ENCODE peak calls at places on chromosomes 12 and 14, in five cellular contexts. F, K, S, V and P are unnamed samples.
A peak's percentile ranks its signal among the peaks of the same experiment; 100 is the strongest.

GRCh38 chr12:22234561-22234960 is 99.9 kb downstream of the ST8SIA1 start:
- DNase-seq in S (no peak), V (peak; percentile 51), F (peak; percentile 86), K (no peak), P (no peak)

GRCh38 chr12:67517181-67517887 is 131.2 kb upstream of the DYRK2 start:
- DNase-seq in S (no peak), V (no peak), K (no peak), F (peak; percentile 68), P (no peak)

GRCh38 chr12:9319044-9319841 is 111.0 kb upstream of the PZP start:
- DNase-seq in F (no peak), K (peak; percentile 28), S (no peak), V (no peak), P (peak; percentile 20)

GRCh38 chr12:59370933-59371332 is 224.9 kb upstream of the SLC16A7 start:
- DNase-seq in K (no peak), V (no peak), S (no peak), F (no peak), P (no peak)

GRCh38 chr12:104721065-104721458 is 237.0 kb downstream of the SLC41A2 start:
- DNase-seq in S (no peak), K (no peak), V (no peak), F (no peak), P (no peak)

GRCh38 chr12:1575287-1575798 is 19.0 kb downstream of the FBXL14 start:
- DNase-seq in S (no peak), F (peak; percentile 41), V (no peak), K (no peak), P (no peak)

GRCh38 chr14:25001096-25001982 is 48.6 kb downstream of the STXBP6 start:
- DNase-seq in K (no peak), V (no peak), S (no peak), F (peak; percentile 61), P (no peak)

GRCh38 chr14:78029471-78030372 is 140.5 kb upstream of the NRXN3 start:
- DNase-seq in K (no peak), S (no peak), F (peak; percentile 8), V (no peak), P (no peak)

GRCh38 chr12:4997939-4998338 is 45.7 kb upstream of the KCNA5 start:
- DNase-seq in S (no peak), F (peak; percentile 94), V (peak; percentile 86), K (no peak), P (no peak)

GRCh38 chr12:6919588-6919987 is 5.2 kb downstream of the ENO2 start:
- DNase-seq in K (no peak), S (no peak), F (no peak), V (no peak), P (no peak)

GRCh38 chr14:102683399-102684275 is 91.2 kb downstream of the RCOR1 start:
- DNase-seq in V (no peak), F (no peak), S (no peak), K (no peak), P (no peak)

GRCh38 chr12:11879306-11879705 is 191.4 kb upstream of the BCL2L14 start:
- DNase-seq in K (no peak), F (no peak), S (no peak), V (peak; percentile 28), P (no peak)

GRCh38 chr14:105424861-105425260 is 5.2 kb downstream of the MTA1 start:
- DNase-seq in K (no peak), F (no peak), S (no peak), V (no peak), P (no peak)

GRCh38 chr12:47824198-47824597 is 4.5 kb upstream of the HDAC7 start:
- DNase-seq in S (peak; percentile 71), K (peak; percentile 55), F (no peak), V (no peak), P (no peak)

GRCh38 chr12:7403466-7403865 is 40.5 kb downstream of the CD163L1 start:
- DNase-seq in S (no peak), K (no peak), F (no peak), V (no peak), P (no peak)

GRCh38 chr14:61564623-61565091 is 130.7 kb upstream of the HIF1A start:
- DNase-seq in K (no peak), V (peak; percentile 86), F (peak; percentile 96), S (no peak), P (no peak)

GRCh38 chr14:23141706-23142467 is 22.8 kb upstream of the CEBPE start:
- DNase-seq in V (no peak), S (no peak), F (peak; percentile 92), K (no peak), P (no peak)

DNA sequence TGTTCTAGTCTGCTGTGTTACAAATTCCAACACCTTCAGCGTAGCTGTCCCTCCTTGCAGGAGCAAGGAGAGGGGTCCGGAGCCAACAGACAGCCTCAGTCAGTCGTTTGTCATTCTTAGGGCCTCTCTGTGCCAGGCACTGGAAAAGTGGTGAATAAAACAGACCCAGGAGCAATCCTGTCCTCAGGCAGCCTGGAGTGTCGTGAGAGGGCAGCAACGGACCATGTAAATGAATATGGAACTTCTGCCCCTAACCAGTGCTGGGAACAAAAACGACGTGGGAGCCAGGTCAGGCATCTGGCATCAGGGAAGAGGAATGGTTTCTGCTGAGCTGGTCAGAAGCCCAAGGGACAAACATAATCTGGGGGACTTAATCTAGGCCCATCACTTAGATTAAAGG is 64.8 kb upstream of the PSMC1 start:
- DNase-seq in S (no peak), K (no peak), F (no peak), V (no peak), P (no peak)
- TF ChIP-seq CTCF in S (no peak), K (no peak), F (no peak), V (no peak), P (no peak)

DNA sequence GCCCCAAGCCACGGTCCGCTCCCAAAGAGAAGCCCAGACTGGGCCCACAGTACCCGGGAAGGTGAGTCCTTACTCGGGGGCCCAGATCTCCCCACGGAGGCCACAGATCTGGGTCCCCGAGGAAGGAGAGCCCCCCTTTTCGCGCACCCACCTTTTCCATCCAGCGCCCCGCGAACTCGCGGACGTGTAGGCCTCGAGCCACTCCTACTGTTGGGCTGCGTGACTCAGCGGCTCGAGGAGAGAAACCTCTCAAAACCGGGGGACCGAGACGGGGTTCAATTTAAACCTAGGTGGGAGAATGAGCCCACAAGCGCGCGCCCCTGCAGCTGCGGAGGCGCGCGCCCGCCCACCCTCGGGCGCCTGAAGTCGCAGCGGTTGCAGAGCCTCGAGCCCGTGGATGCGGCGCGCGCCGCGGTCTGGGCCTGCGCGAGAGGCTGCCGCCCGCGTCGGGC is 6.3 kb downstream of the SIX6 start:
- DNase-seq in V (no peak), F (no peak), S (no peak), K (no peak), P (no peak)
- H3K4me3 ChIP-seq in V (no peak overlapping the region), F (no peak overlapping the region), S (no peak overlapping the region), K (no peak overlapping the region), P (no peak overlapping the region)

DNA sequence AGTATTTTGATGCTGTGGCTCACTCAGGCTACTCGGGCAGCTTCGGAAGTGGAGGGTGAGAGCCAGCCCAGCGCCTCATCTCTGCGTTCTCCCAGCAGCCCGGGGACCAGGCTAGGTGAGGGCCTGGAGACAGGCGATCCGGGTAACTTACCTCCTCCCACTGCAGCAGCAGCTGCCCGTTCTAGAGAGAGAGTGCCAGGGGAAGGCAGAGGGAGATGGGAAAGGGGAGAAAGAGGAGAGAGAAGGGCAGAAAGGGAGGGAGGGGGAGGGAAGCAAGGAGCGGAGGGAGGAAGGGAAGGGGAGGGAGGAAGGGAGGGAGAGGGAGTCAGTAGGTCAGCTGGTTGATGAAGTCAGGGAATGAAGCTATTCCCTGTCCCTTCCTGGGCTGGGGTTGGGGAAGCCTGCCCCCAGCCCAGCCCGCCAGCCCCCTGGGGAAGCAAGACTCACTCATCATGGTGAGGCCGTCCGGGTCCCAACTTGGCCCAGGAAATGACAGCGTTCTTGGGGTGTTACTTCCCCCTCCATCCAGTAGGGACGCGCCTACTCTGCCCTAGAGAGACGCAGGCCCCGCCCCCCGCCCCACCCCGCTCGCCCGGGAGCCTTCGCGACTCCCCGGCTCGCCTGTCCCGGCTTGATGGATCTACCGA is at the start of gene IFI27L2:
- DNase-seq in V (no peak), K (peak; percentile 85), S (peak; percentile 70), F (peak; percentile 78), P (peak; percentile 85)
- TF ChIP-seq CTCF in V (peak; percentile 33), K (peak; percentile 40), S (peak; percentile 38), F (peak; percentile 48), P (peak; percentile 19)

GRCh38 chr12:49340971-49341776 is 4.2 kb upstream of the C1QL4 start:
- DNase-seq in K (no peak), F (no peak), V (no peak), S (no peak), P (no peak)
- H3K4me3 ChIP-seq in K (no peak overlapping the region), F (no peak overlapping the region), V (no peak overlapping the region), S (no peak overlapping the region), P (no peak overlapping the region)

GRCh38 chr14:56875104-56875675 is 64.9 kb upstream of the OTX2 start:
- DNase-seq in F (no peak), K (no peak), S (no peak), V (no peak), P (no peak)

GRCh38 chr14:56878766-56879165 is 68.5 kb upstream of the OTX2 start:
- DNase-seq in V (no peak), F (no peak), K (no peak), S (no peak), P (no peak)

GRCh38 chr14:56868660-56869059 is 58.4 kb upstream of the OTX2 start:
- DNase-seq in V (no peak), K (no peak), S (no peak), F (no peak), P (no peak)

GRCh38 chr14:56870336-56870735 is 60.1 kb upstream of the OTX2 start:
- DNase-seq in K (no peak), S (no peak), F (no peak), V (no peak), P (no peak)

DNA sequence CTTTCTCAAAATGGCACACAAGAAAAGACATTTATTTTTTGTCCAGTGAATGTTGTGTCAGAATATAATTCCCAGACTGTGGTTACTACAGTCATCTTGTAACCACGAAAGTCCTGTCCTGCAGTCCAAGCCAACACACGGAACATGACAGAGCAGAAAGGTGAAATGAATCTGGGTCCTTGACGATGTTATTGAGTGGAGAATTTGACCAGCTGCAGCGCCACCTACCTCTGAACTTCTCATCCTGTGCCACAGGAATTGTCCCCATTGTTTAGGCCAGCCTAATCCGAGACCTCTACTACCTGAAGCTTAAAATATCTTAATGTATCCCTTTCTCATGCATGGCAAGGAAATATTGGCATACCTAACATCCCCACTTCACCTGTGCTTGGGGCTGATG is 64.1 kb upstream of the OTX2 start:
- DNase-seq in F (no peak), S (no peak), K (peak; percentile 10), V (no peak), P (peak; percentile 29)
- TF ChIP-seq CTCF in F (no peak), S (peak; percentile 51), K (peak; percentile 71), V (no peak), P (peak; percentile 46)